ENCODE peak calls at places on chromosomes 12 and 14, in four cellular contexts. B is NCI-H345, X is stomach, R is HT1080. L is an unnamed sample.

GRCh38 chr14:95784137-95784536 is 70.2 kb upstream of the TCL1A start:
- DNase-seq in B (no peak), X (no peak), R (no peak), L (no peak)

GRCh38 chr12:12561305-12562015 is 1.2 kb downstream of the DUSP16 start:
- DNase-seq in X (peak; percentile 69), R (no peak), B (peak; percentile 44), L (no peak)

GRCh38 chr14:92633724-92634123 is 114.7 kb downstream of the LGMN start:
- DNase-seq in R (no peak), X (no peak), B (no peak), L (no peak)

GRCh38 chr12:56718636-56719035 is 6.5 kb downstream of the NACA start:
- DNase-seq in B (no peak), R (no peak), X (no peak), L (no peak)

GRCh38 chr12:18720690-18721089 is 17.1 kb downstream of the PLCZ1 start:
- DNase-seq in R (no peak), X (no peak), B (no peak), L (no peak)

GRCh38 chr12:14741942-14742341 is 45.5 kb upstream of the GUCY2C start:
- DNase-seq in X (no peak), R (no peak), B (no peak), L (no peak)

GRCh38 chr14:101072531-101072930 is 169.0 kb upstream of the RTL1 start:
- DNase-seq in X (peak; percentile 21), B (no peak), R (no peak), L (no peak)

GRCh38 chr14:23573384-23573783 is 5.2 kb downstream of the JPH4 start:
- DNase-seq in R (no peak), B (peak; percentile 56), X (peak; percentile 27), L (peak; percentile 37)

GRCh38 chr12:22797686-22798085 is 172.7 kb downstream of the ETNK1 start:
- DNase-seq in B (no peak), X (no peak), R (no peak), L (no peak)

GRCh38 chr14:68363841-68364711 is 428.8 kb downstream of the ZFP36L1 start:
- DNase-seq in X (no peak), R (peak; percentile 17), B (no peak), L (no peak)

GRCh38 chr12:92431146-92431545 is 271.6 kb upstream of the PLEKHG7 start:
- DNase-seq in B (no peak), X (no peak), R (no peak), L (no peak)

GRCh38 chr14:95545769-95546168 is 10.9 kb downstream of the GLRX5 start:
- DNase-seq in R (peak; percentile 90), X (no peak), B (no peak), L (no peak)

GRCh38 chr14:71322660-71323250 is 415.5 kb downstream of the PCNX1 start:
- DNase-seq in R (peak; percentile 42), X (no peak), B (peak; percentile 4), L (no peak)

GRCh38 chr12:48796976-48797375 is 8.1 kb upstream of the ADCY6 start:
- DNase-seq in B (no peak), X (no peak), R (peak; percentile 27), L (no peak)

GRCh38 chr12:82358200-82359114 is at the start of the genes CCDC59 and METTL25:
- DNase-seq in X (peak; percentile 97), B (peak; percentile 98), R (peak; percentile 95), L (peak; percentile 92)

GRCh38 chr12:52015393-52016081 is 8.8 kb downstream of the TAMALIN start:
- DNase-seq in R (no peak), X (no peak), B (no peak), L (no peak)

GRCh38 chr14:99516156-99517045 is 35.2 kb downstream of the CCNK start:
- DNase-seq in B (no peak), X (no peak), R (no peak), L (no peak)

GRCh38 chr12:468671-469389 is 9.1 kb downstream of the B4GALNT3 start:
- DNase-seq in B (no peak), R (peak; percentile 40), X (peak; percentile 61), L (no peak)

GRCh38 chr12:92185052-92185451 is 39.4 kb upstream of the BTG1 start:
- DNase-seq in X (no peak), B (no peak), R (no peak), L (no peak)

GRCh38 chr14:70317969-70318634 is 41.4 kb downstream of the COX16 start:
- DNase-seq in X (peak; percentile 47), B (peak; percentile 63), R (peak; percentile 54), L (peak; percentile 70)

GRCh38 chr12:104422441-104422840 is 34.3 kb upstream of the CHST11 start:
- DNase-seq in B (no peak), R (no peak), X (no peak), L (no peak)

L was measured in SHP77.